ENCODE peak calls at places on chromosomes 3 and 15, in seven cellular contexts. Q is GM10248, U is GM20000, N is endodermal cell, E is glutamatergic neuron, Y is Calu3, J is left lung. F is an unnamed sample.

GRCh38 chr3:123467051-123467450 is 18.2 kb upstream of the ADCY5 start:
- DNase-seq in Q (no peak), U (no peak), N (no peak), E (no peak), Y (no peak), J (no peak), F (no peak)

GRCh38 chr15:25179673-25180511 is 225.1 kb downstream of the SNRPN start:
- DNase-seq in Q (no peak), U (no peak), N (peak; percentile 12), E (peak; percentile 3), Y (no peak), J (peak; percentile 29), F (peak; percentile 4)

GRCh38 chr3:120153294-120153693 is 59.0 kb upstream of the GSK3B start:
- DNase-seq in Q (no peak), U (no peak), N (no peak), E (no peak), Y (no peak), J (no peak), F (no peak)

GRCh38 chr3:101509811-101510210 is 3.2 kb downstream of the SENP7 start:
- DNase-seq in Q (no peak), U (no peak), N (no peak), E (no peak), Y (no peak), J (no peak), F (no peak)

GRCh38 chr3:111621535-111621934 is 26.4 kb upstream of the ZBED2 start:
- DNase-seq in Q (no peak), U (no peak), N (peak; percentile 91), E (peak; percentile 57), Y (peak; percentile 36), J (no peak), F (no peak)

GRCh38 chr15:39616731-39617455 is 36.0 kb downstream of the THBS1 start:
- DNase-seq in Q (no peak), U (no peak), N (no peak), E (no peak), Y (no peak), J (no peak), F (no peak)

GRCh38 chr15:58856090-58856489 is 77.4 kb downstream of the SLTM start:
- DNase-seq in Q (no peak), U (no peak), N (no peak), E (no peak), Y (no peak), J (no peak), F (no peak)

GRCh38 chr3:62371032-62371734 is 2.2 kb downstream of the FEZF2 start:
- DNase-seq in Q (no peak), U (peak; percentile 25), N (peak; percentile 78), E (peak; percentile 46), Y (no peak), J (no peak), F (no peak)

GRCh38 chr3:167246252-167246651 is 133.8 kb downstream of the ZBBX start:
- DNase-seq in Q (no peak), U (no peak), N (no peak), E (no peak), Y (no peak), J (no peak), F (no peak)

GRCh38 chr3:18011387-18011786 is 269.0 kb upstream of the TBC1D5 start:
- DNase-seq in Q (no peak), U (no peak), N (no peak), E (no peak), Y (no peak), J (no peak), F (no peak)

GRCh38 chr3:7682822-7683229 is 818.8 kb upstream of the LMCD1 start:
- DNase-seq in Q (no peak), U (no peak), N (no peak), E (no peak), Y (peak; percentile 5), J (peak; percentile 72), F (no peak)

GRCh38 chr3:177231237-177231636 is 34.0 kb upstream of the TBL1XR1 start:
- DNase-seq in Q (no peak), U (no peak), N (no peak), E (no peak), Y (no peak), J (no peak), F (no peak)

GRCh38 chr15:71375934-71376333 is 260.7 kb downstream of the THSD4 start:
- DNase-seq in Q (no peak), U (no peak), N (no peak), E (no peak), Y (no peak), J (no peak), F (no peak)

GRCh38 chr3:177934001-177934891 is 602.0 kb upstream of the KCNMB2 start:
- DNase-seq in Q (no peak), U (no peak), N (peak; percentile 56), E (peak; percentile 17), Y (no peak), J (no peak), F (no peak)

GRCh38 chr3:123395235-123395634 is 53.7 kb downstream of the ADCY5 start:
- DNase-seq in Q (no peak), U (no peak), N (no peak), E (no peak), Y (no peak), J (no peak), F (no peak)

GRCh38 chr3:29313981-29314726 is 33.3 kb downstream of the RBMS3 start:
- DNase-seq in Q (no peak), U (no peak), N (no peak), E (no peak), Y (no peak), J (no peak), F (no peak)

GRCh38 chr3:162491957-162492356 is 995.3 kb downstream of the OTOL1 start:
- DNase-seq in Q (no peak), U (no peak), N (no peak), E (no peak), Y (no peak), J (no peak), F (no peak)

GRCh38 chr3:60277376-60277800 is 973.9 kb downstream of the FHIT start:
- DNase-seq in Q (no peak), U (no peak), N (peak; percentile 45), E (peak; percentile 24), Y (no peak), J (no peak), F (no peak)

GRCh38 chr15:67838789-67839332 is 984 bp downstream of the RNU6-1 start:
- DNase-seq in Q (no peak), U (no peak), N (peak; percentile 92), E (peak; percentile 73), Y (peak; percentile 83), J (peak; percentile 76), F (peak; percentile 61)

GRCh38 chr15:67840747-67841634 is 1.1 kb upstream of the RNU6-1 start:
- DNase-seq in Q (peak; percentile 36), U (no peak), N (peak; percentile 63), E (no peak), Y (no peak), J (no peak), F (no peak)

GRCh38 chr15:67839929-67840746 is at the start of gene RNU6-1:
- DNase-seq in Q (peak; percentile 91), U (peak; percentile 92), N (peak; percentile 90), E (peak; percentile 90), Y (peak; percentile 92), J (peak; percentile 95), F (peak; percentile 92)

GRCh38 chr15:67836955-67837354 is 2.9 kb downstream of the RNU6-1 start:
- DNase-seq in Q (no peak), U (no peak), N (peak; percentile 66), E (no peak), Y (no peak), J (no peak), F (no peak)

GRCh38 chr15:67839358-67839928 is 402 bp downstream of the RNU6-1 start:
- DNase-seq in Q (no peak), U (peak; percentile 59), N (peak; percentile 68), E (no peak), Y (no peak), J (no peak), F (no peak)
- TF ChIP-seq CTCF in Q (no peak), U (no peak), N (no peak), E (no peak), Y (no peak), J (no peak), F (no peak)

GRCh38 chr15:28983432-28984311 is 97.9 kb downstream of the APBA2 start:
- DNase-seq in Q (no peak), U (no peak), N (peak; percentile 81), E (no peak), Y (no peak), J (no peak), F (no peak)
- TF ChIP-seq CTCF in Q (no peak), U (no peak), N (peak; percentile 64), E (no peak), Y (no peak), J (no peak), F (no peak)

GRCh38 chr3:141941093-141941492 is 64.7 kb downstream of the ATP1B3 start:
- DNase-seq in Q (no peak), U (no peak), N (no peak), E (no peak), Y (peak; percentile 38), J (no peak), F (no peak)

GRCh38 chr3:141942006-141942405 is 65.6 kb downstream of the ATP1B3 start:
- DNase-seq in Q (no peak), U (no peak), N (no peak), E (no peak), Y (no peak), J (no peak), F (no peak)

GRCh38 chr3:141939759-141940158 is 63.3 kb downstream of the ATP1B3 start:
- DNase-seq in Q (no peak), U (no peak), N (no peak), E (no peak), Y (no peak), J (no peak), F (no peak)

GRCh38 chr3:141938011-141938350 is 61.5 kb downstream of the ATP1B3 start:
- DNase-seq in Q (no peak), U (no peak), N (peak; percentile 44), E (no peak), Y (no peak), J (no peak), F (no peak)

DNA sequence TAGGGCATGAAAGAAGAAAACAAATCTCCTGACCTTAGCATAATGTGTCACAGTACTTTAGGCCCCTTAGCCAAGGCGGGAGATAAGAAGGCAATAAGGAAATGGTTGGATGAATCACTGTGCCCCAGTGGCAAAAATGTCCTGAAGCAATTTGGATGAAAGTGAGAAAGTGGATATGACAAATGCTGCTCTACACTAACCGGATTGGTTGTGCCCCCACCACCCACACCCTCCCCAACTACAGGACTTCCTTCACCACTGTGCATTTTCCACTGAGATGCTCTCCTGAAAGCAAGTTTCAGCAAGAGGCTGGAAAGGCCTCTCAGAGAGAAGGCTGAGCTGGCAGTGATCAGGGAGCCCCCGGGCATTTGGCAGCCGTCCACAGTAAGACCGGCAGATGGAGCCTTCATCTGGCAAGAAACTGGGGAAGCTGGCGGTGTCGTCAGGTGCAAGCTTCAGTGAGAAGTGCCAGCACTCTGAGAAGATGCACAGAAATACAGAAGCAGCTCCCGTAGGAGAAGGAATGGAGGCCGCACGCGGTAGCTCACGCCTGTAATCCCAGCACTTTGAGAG is 63.8 kb downstream of the ATP1B3 start:
- DNase-seq in Q (no peak), U (no peak), N (no peak), E (peak; percentile 69), Y (peak; percentile 93), J (no peak), F (no peak)
- TF ChIP-seq CTCF in Q (no peak), U (no peak), N (peak; percentile 31), E (no peak), Y (peak; percentile 19), J (no peak), F (no peak)

DNA sequence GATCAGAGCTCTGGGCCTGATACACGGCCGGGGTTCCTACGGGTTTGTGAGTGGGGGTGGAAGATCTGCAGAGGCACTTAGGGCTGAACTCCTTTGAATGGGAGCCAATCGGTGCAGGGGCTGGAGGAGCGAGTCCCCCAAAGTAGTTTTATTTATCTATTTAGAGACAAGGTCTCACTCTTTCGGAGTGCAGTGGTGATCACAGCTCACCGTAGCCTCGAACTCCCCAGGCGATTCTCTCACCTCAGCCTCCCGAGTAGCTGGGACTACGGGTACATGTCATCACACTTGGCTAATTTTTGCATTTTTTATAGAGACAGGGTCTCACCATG is 1.6 kb upstream of the CELSR3 start:
- DNase-seq in Q (no peak), U (no peak), N (no peak), E (no peak), Y (no peak), J (no peak), F (no peak)
- TF ChIP-seq CTCF in Q (no peak), U (no peak), N (peak; percentile 23), E (no peak), Y (peak; percentile 11), J (no peak), F (no peak)

F was measured in progenitor cell of endocrine pancreas.